ENCODE peak calls at places on chromosomes 11 and 22, in eight cellular contexts. O, G, B, M, X, Y, J and I are unnamed samples. For H3K9me3, the result is how much of the 10 kb centered on the place peaks cover.

GRCh38 chr22:37316875-37317371 is 34.6 kb downstream of the CYTH4 start:
- DNase-seq in O (peak), G (peak), B (peak), M (peak), X (peak), Y (peak), J (peak), I (no peak)

GRCh38 chr11:122843281-122844150 is 5.2 kb downstream of the CRTAM start:
- DNase-seq in O (no peak), G (no peak), B (no peak), M (no peak), X (no peak), Y (no peak), J (no peak), I (no peak)

GRCh38 chr11:86262387-86262786 is 17.8 kb downstream of the EED start:
- DNase-seq in O (no peak), G (no peak), B (no peak), M (no peak), X (no peak), Y (no peak), J (no peak), I (no peak)

GRCh38 chr11:17350455-17351170 is 987 bp upstream of the NCR3LG1 start:
- DNase-seq in O (no peak), G (no peak), B (no peak), M (no peak), X (no peak), Y (no peak), J (no peak), I (no peak)

GRCh38 chr22:23856721-23857605 is 712 bp upstream of the SLC2A11 start:
- DNase-seq in O (peak), G (no peak), B (peak), M (no peak), X (peak), Y (peak), J (peak), I (no peak)

GRCh38 chr11:86672007-86672621 is at the start of gene ME3:
- DNase-seq in O (peak), G (peak), B (peak), M (peak), X (peak), Y (peak), J (peak), I (no peak)

GRCh38 chr11:32713496-32713895 is 81.0 kb downstream of the CCDC73 start:
- DNase-seq in O (no peak), G (no peak), B (no peak), M (no peak), X (no peak), Y (no peak), J (no peak), I (no peak)

GRCh38 chr22:26066534-26066933 is 102.7 kb upstream of the SEZ6L start:
- DNase-seq in O (no peak), G (no peak), B (no peak), M (no peak), X (peak), Y (peak), J (no peak), I (no peak)

GRCh38 chr22:29030618-29031235 is 30.9 kb downstream of the C22orf31 start:
- DNase-seq in O (peak), G (peak), B (peak), M (peak), X (peak), Y (peak), J (peak), I (no peak)

GRCh38 chr22:23062616-23063538 is 7.4 kb upstream of the GNAZ start:
- DNase-seq in O (peak), G (no peak), B (no peak), M (peak), X (peak), Y (no peak), J (peak), I (no peak)

GRCh38 chr11:112310867-112311266 is 50.2 kb upstream of the PLET1 start:
- DNase-seq in O (no peak), G (no peak), B (no peak), M (no peak), X (no peak), Y (no peak), J (no peak), I (no peak)

GRCh38 chr22:22452211-22452610 is 56.3 kb downstream of the ZNF280B start:
- DNase-seq in O (no peak), G (no peak), B (no peak), M (no peak), X (no peak), Y (no peak), J (no peak), I (no peak)

GRCh38 chr22:47377926-47378560 is 615.6 kb downstream of the TBC1D22A start:
- DNase-seq in O (no peak), G (no peak), B (no peak), M (no peak), X (no peak), Y (no peak), J (no peak), I (no peak)

GRCh38 chr11:119319702-119320592 is 3.0 kb upstream of the MCAM start:
- DNase-seq in O (peak), G (peak), B (no peak), M (no peak), X (no peak), Y (no peak), J (peak), I (no peak)

DNA sequence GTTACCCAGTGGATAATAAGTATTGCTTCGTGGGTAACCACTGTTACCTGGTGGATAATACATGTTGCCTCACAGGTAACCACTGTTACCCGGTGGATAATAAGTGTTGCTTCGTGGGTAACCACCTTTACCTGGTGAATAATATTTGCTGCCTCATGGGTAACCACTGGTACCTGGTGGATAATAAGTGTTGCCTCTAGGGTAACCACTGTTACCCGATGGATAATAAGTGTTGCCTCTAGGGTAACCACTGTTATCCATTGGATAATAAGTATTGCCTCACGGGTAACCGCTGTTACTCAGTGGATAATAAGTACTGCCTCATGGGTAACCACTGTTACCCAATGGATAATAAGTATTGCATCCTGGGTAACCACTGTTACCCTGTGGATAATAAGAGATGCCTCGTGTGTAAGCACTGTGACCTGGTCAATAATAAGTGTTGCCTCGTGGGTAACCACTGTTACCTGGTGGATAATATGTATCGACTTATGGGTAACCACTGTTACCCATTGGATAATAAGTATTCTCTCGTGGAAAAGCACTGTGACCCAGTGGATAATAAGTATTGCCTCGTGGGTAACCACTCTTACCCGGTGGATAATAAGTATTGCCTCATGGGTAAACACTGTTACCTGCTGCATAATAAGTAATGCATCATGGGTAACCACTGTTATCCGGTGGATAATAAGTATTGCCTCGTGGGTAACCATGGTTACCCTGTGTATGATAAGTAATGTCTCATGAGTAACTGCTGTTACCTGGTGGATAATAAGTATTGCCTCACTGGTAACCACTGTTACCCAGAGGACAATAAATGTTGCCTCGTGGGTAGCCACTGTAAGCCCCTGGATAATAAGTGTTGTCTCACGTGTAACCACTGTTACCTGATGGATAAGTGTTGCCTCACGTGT is 20.1 kb upstream of the NXPE4 start:
- DNase-seq in O (no peak), G (no peak), B (no peak), M (no peak), X (no peak), Y (no peak), J (no peak), I (no peak)
- H3K9me3 ChIP-seq in O (under half), G (under half), B (under half), M (under half), X (under half), Y (under half), J (under half), I (under half)

DNA sequence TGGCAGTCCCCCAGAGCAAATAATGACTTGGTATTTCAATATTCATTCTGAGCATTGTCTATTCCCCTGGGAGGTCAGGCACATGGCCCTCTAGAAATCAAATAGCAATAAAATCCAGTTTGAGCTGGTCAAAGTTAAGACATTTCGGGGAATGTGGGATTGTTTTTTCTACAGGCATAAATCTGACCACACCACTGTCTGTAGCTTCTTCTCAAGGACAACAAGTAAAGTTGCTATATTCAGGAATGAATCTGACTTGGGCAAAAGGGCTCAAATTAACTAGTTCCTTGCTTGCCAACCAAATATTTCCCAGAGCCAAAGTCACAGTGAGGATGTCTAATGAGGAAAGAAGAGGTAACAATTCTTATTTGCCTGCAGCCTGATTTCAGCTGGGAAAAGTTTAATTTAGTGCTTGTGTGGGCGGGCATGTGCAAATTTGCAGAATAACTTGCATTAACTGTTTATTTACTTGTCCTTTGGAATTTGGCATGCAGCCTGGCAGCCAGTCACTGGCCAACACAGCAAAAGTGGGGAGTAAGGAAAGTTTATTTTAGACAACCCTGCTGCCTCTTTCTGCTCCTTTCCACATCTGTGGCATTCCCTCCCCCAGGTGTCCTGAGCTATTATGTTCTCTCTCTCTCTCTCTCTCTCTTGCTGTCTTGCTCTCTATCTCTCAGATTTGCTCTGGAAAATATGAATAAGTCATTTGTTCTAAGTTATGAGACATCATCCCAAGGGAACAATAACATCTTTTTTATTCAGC is 51.2 kb upstream of the ARHGAP20 start:
- DNase-seq in O (peak), G (peak), B (peak), M (no peak), X (no peak), Y (no peak), J (no peak), I (no peak)
- H3K9me3 ChIP-seq in O (under half), G (under half), B (under half), M (under half), X (under half), Y (under half), J (under half), I (under half)

GRCh38 chr22:40082184-40082583 is 87.4 kb downstream of the FAM83F start:
- DNase-seq in O (no peak), G (no peak), B (no peak), M (no peak), X (no peak), Y (no peak), J (no peak), I (no peak)
- H3K9me3 ChIP-seq in O (under half), G (under half), B (under half), M (under half), X (under half), Y (under half), J (under half), I (under half)

GRCh38 chr11:91804057-91804456 is 420.6 kb upstream of the FAT3 start:
- DNase-seq in O (no peak), G (no peak), B (no peak), M (no peak), X (peak), Y (no peak), J (no peak), I (peak)

GRCh38 chr11:91800208-91800914 is 424.3 kb upstream of the FAT3 start:
- DNase-seq in O (no peak), G (no peak), B (no peak), M (no peak), X (no peak), Y (no peak), J (no peak), I (no peak)

GRCh38 chr11:91802475-91802874 is 422.1 kb upstream of the FAT3 start:
- DNase-seq in O (no peak), G (no peak), B (peak), M (no peak), X (no peak), Y (no peak), J (no peak), I (no peak)

GRCh38 chr11:91805293-91805692 is 419.3 kb upstream of the FAT3 start:
- DNase-seq in O (no peak), G (no peak), B (no peak), M (no peak), X (no peak), Y (no peak), J (no peak), I (no peak)
- H3K9me3 ChIP-seq in O (under half), G (under half), B (under half), M (under half), X (under half), Y (under half), J (under half), I (under half)

GRCh38 chr22:16783930-16784354 is 41.3 kb downstream of the XKR3 start:
- DNase-seq in O (no peak), G (no peak), B (no peak), M (no peak), X (peak), Y (no peak), J (no peak), I (no peak)
- H3K9me3 ChIP-seq in O (under half), G (under half), B (under half), M (under half), X (under half), Y (under half), J (under half), I (under half)

DNA sequence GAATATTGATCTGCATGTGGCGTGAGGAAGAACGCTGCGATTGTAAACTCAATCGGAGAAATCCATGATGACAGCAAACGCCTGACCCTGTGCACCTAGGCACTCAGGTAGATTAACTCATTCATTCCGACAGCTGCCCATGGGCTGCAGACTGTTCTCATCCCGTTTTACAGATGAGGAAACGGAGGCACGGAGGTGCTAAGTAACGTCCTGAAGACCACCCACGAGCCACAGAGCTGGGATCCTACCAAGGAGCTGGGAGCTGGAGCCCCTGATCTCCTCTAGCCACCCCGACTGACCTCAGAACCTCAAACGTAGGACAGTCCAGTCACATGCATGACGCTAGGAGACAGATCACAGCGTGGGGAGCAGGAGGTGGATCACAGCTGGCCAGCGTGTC is 1092.7 kb downstream of the BRD1 start:
- DNase-seq in O (no peak), G (no peak), B (no peak), M (no peak), X (no peak), Y (no peak), J (no peak), I (no peak)
- H3K9me3 ChIP-seq in O (under half), G (under half), B (under half), M (under half), X (under half), Y (under half), J (under half), I (under half)

DNA sequence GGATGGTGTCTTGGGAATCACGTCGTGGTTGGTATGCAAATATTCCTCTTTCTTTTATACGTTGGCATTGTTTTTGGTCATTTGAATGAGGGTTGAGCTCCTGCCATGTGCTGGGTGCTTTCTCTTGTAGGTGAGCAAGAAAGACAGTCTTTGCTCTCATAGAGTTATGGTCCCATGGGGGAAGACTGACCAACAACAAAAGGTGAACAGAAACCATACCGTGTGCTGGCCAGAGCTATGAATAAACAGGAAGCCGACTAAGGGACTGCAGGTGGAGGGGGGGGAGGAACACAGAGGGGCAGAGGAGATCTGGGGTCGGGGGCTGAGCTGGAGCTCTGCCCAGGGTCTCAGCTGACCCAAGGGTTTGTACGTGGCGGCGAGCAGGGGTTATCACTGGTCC is 245.3 kb downstream of the CTTN start:
- DNase-seq in O (no peak), G (no peak), B (no peak), M (no peak), X (no peak), Y (no peak), J (no peak), I (no peak)
- H3K9me3 ChIP-seq in O (under half), G (under half), B (under half), M (under half), X (under half), Y (under half), J (under half), I (under half)

GRCh38 chr11:64413417-64413816 is 54.5 kb downstream of the RPS6KA4 start:
- DNase-seq in O (no peak), G (no peak), B (no peak), M (no peak), X (no peak), Y (no peak), J (no peak), I (no peak)

GRCh38 chr11:64419818-64420485 is 61.0 kb downstream of the RPS6KA4 start:
- DNase-seq in O (no peak), G (no peak), B (no peak), M (no peak), X (no peak), Y (no peak), J (peak), I (peak)

GRCh38 chr11:64415996-64416728 is 57.2 kb downstream of the RPS6KA4 start:
- DNase-seq in O (no peak), G (no peak), B (no peak), M (no peak), X (no peak), Y (no peak), J (no peak), I (no peak)

GRCh38 chr11:64415286-64415685 is 56.3 kb downstream of the RPS6KA4 start:
- DNase-seq in O (no peak), G (no peak), B (no peak), M (no peak), X (no peak), Y (no peak), J (no peak), I (no peak)

GRCh38 chr11:64419257-64419790 is 60.4 kb downstream of the RPS6KA4 start:
- DNase-seq in O (no peak), G (no peak), B (no peak), M (no peak), X (no peak), Y (no peak), J (no peak), I (no peak)
- H3K9me3 ChIP-seq in O (under half), G (under half), B (under half), M (under half), X (under half), Y (under half), J (under half), I (under half)

DNA sequence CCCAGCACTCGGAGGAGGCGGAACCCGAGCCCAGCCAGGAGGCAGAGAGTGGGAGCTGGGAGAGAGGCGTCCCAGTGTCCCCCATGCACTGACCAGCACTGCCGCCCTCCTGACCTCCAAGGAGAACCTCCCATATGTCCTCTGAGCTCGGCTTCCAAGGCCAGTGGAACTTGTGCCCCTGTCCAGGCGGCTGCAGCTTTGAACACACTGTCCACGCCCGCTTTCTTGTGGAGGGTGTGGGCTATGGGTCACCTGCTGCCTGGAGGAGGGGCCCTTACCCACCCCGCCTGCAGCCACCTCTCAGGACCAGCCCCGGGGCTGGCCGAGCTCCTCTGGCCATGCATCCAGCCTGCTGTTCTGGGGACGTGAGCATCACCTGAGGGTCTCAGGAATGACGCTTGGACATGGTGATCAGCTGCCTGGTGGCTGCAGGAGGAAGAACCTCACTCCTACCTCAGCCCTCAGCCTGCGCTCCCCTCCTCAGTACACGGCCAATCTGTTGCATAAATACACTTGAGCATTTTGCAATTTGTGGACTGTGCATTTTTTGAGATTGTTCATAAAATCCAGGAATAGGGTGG is 22.2 kb upstream of the MUC5B start:
- DNase-seq in O (no peak), G (no peak), B (peak), M (no peak), X (peak), Y (no peak), J (no peak), I (no peak)
- H3K9me3 ChIP-seq in O (under half), G (under half), B (under half), M (under half), X (under half), Y (under half), J (under half), I (under half)